ENCODE peak calls at places on chromosomes 2 and 18, in five cellular contexts. B is IMR-90, I is fibroblast of mammary gland, L is neuronal stem cell, O is iPS DF 6.9. P is an unnamed sample.

GRCh38 chr18:57797209-57797651 is 5.9 kb downstream of the ATP8B1 start:
- DNase-seq in I (no peak), L (no peak), O (no peak), B (no peak), P (no peak)

GRCh38 chr2:138600732-138601437 is 99.3 kb downstream of the SPOPL start:
- DNase-seq in O (no peak), I (peak), B (peak), L (no peak), P (no peak)

GRCh38 chr2:230924092-230924469 is 961 bp downstream of the GPR55 start:
- DNase-seq in O (no peak), B (no peak), L (no peak), I (no peak), P (no peak)

GRCh38 chr2:172095146-172095904 is 7.4 kb downstream of the DLX2 start:
- DNase-seq in O (no peak), B (peak), L (peak), I (peak), P (peak)

GRCh38 chr2:204892506-204893255 is 347.4 kb downstream of the PARD3B start:
- DNase-seq in L (no peak), O (no peak), B (peak), I (peak), P (peak)

GRCh38 chr18:22052405-22053105 is 116.8 kb upstream of the GATA6 start:
- DNase-seq in I (no peak), O (no peak), B (no peak), L (no peak), P (no peak)

GRCh38 chr2:64644240-64645013 is 9.3 kb downstream of the SERTAD2 start:
- DNase-seq in O (no peak), I (peak), L (peak), B (peak), P (peak)

GRCh38 chr2:3805120-3805519 is 101.7 kb downstream of the DCDC2C start:
- DNase-seq in O (peak), I (no peak), L (peak), B (no peak), P (no peak)

DNA sequence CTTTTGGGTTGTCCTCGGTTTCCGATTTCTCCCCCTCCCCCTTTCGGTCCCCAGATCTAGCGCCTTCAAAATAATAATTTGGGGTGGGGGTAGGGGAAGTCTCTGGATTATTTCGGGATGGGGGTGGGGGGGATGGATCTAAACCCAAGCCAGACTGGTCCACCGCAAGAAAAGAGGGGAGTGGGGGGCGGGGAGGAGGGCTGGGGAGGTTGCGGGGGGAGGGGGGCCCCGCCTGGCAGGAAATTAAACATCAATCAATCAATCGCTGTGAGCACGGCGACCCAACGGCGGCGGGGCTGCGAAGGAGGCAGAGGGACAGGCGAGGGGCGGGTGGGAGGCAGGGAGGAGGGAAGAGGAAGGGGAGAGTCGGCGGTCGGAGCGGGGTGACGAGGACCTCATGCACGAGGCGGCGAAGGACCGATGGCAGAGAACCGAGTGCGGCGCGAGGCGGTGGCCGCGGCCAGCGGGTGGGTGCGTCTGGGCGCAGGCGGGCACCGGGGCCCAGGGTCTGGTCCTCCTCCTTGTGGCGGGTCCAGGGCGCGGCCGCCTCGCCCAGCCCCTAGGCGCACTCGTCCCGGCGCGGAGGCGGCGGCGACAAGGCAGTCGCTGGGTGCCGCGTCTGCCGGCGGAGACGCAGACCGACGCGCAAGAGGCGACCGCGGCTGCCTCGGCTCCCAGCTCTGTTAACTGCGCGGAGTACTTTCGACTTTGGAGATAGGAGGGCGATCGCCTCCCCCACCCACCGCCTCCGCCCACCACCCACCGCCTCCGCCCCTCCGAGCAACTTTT is 472 bp upstream of the SATB2 start:
- DNase-seq in O (no peak), I (peak), B (no peak), L (peak), P (no peak)
- H3K4me3 ChIP-seq in O (peak), I (peak), B (peak), L (peak), P (peak)

DNA sequence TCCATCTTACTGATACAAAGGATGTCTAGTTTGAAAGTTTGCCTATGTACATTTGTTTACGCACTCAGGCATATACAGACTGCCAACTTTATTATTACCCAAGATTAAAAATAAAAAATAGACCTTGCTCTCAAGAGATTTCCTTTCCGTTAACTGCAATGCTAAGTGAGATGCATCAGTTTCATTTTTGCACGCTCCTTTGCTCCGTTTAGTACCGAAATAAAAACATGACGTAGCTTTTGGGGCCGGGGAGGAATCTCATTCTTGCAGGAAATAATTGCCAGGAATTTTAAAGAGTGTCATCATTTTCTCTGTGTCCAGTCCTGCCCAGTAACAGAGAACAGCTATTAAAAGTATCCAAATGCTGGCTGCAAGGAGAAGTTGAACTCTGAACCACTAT is 169.5 kb downstream of the SLC8A1 start:
- DNase-seq in I (peak), L (no peak), B (peak), O (no peak), P (no peak)
- H3K4me3 ChIP-seq in I (peak), L (no peak), B (peak), O (no peak), P (peak)

DNA sequence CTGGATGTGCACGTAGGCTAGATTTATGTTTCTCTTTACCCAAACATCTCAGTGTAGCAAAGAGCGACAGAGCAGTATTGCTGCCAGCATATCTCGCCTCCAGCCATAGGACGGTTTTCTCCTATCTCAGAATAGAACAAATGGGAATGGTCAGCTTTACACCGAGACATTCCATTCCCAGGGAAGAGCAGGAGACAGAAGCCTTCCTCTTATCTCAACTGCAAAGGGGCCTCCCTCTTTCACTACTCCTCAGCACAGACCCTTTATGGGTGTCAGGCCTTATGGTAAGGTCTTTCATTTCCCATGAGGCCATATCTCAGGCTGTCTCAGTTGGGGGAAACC is 19.2 kb upstream of the TMBIM1 start:
- DNase-seq in B (no peak), O (no peak), L (no peak), I (no peak), P (no peak)
- H3K4me3 ChIP-seq in B (no peak), O (no peak), L (no peak), I (no peak), P (no peak)

DNA sequence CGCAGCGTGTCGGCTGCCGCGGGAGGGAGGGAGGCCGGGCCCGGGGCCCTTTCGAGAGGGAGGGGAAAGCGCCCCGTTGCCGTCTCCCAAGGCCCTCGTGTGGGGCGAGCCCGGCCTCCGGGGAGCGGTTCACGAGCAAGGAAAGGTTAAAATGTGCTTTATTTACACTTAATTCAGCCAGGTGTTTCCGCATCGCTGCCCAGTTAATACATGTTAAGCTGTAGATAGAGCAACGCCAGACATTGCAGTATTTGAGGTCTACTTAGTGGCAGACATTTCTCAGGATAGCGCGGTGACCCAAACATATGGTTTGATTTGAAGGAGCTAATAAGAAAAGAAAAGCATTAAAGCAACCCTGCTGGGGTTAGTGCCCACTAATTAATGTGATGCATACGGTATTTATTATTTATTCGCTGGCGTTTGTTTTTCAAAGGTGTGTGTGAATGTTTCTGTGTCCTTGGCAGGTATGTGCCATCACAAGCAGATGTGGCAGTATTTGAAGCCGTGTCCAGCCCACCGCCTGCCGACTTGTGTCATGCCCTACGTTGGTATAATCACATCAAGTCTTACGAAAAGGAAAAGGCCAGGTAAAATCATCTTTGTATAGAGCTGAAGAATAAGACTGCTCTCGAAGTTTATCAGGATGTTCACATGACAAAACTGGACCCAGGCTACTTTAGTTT is 570 bp downstream of the EEF1B2 start:
- DNase-seq in O (no peak), I (no peak), B (peak), L (no peak), P (no peak)
- H3K4me3 ChIP-seq in O (peak), I (peak), B (peak), L (peak), P (peak)